ENCODE peak calls at places on chromosome 4, in four cellular contexts. T is K562, L is GM12878, B is HL-60. W is an unnamed sample.

GRCh38 chr4:151810476-151810875 is 49.7 kb upstream of the GATB start:
- DNase-seq in T (no peak), L (no peak), B (no peak), W (no peak)

GRCh38 chr4:55393461-55394320 is 2.1 kb upstream of the TMEM165 start:
- DNase-seq in T (no peak), L (no peak), B (no peak), W (no peak)

GRCh38 chr4:32985256-32985655 is 2265.1 kb downstream of the PCDH7 start:
- DNase-seq in T (no peak), L (no peak), B (no peak), W (no peak)

GRCh38 chr4:1048781-1049590 is 37.6 kb downstream of the FGFRL1 start:
- DNase-seq in T (no peak), L (no peak), B (peak; percentile 59), W (no peak)

GRCh38 chr4:168634276-168634802 is 137.5 kb downstream of the PALLD start:
- DNase-seq in T (no peak), L (no peak), B (no peak), W (no peak)

GRCh38 chr4:106987314-106987713 is 48.8 kb downstream of the DKK2 start:
- DNase-seq in T (no peak), L (no peak), B (no peak), W (no peak)

GRCh38 chr4:10977534-10977933 is 293.0 kb upstream of the CLNK start:
- DNase-seq in T (no peak), L (no peak), B (no peak), W (no peak)

GRCh38 chr4:7742807-7743158 is 196.9 kb downstream of the AFAP1 start:
- DNase-seq in T (no peak), L (no peak), B (no peak), W (no peak)

GRCh38 chr4:168220893-168221292 is 97.7 kb downstream of the DDX60 start:
- DNase-seq in T (no peak), L (no peak), B (no peak), W (no peak)

GRCh38 chr4:123956204-123956603 is 559.6 kb downstream of the SPRY1 start:
- DNase-seq in T (no peak), L (no peak), B (no peak), W (no peak)

GRCh38 chr4:54318904-54319303 is 89.8 kb downstream of the PDGFRA start:
- DNase-seq in T (peak; percentile 53), L (no peak), B (peak; percentile 11), W (peak; percentile 17)

GRCh38 chr4:48005781-48006180 is 10.7 kb downstream of the CNGA1 start:
- DNase-seq in T (no peak), L (no peak), B (no peak), W (no peak)

GRCh38 chr4:98662619-98663225 is 4.3 kb upstream of the TSPAN5 start:
- DNase-seq in T (no peak), L (no peak), B (no peak), W (no peak)

GRCh38 chr4:6473264-6474052 is 1.0 kb upstream of the PPP2R2C start:
- DNase-seq in T (no peak), L (no peak), B (no peak), W (no peak)

GRCh38 chr4:73011629-73011985 is 57.9 kb downstream of the COX18 start:
- DNase-seq in T (no peak), L (no peak), B (no peak), W (no peak)

DNA sequence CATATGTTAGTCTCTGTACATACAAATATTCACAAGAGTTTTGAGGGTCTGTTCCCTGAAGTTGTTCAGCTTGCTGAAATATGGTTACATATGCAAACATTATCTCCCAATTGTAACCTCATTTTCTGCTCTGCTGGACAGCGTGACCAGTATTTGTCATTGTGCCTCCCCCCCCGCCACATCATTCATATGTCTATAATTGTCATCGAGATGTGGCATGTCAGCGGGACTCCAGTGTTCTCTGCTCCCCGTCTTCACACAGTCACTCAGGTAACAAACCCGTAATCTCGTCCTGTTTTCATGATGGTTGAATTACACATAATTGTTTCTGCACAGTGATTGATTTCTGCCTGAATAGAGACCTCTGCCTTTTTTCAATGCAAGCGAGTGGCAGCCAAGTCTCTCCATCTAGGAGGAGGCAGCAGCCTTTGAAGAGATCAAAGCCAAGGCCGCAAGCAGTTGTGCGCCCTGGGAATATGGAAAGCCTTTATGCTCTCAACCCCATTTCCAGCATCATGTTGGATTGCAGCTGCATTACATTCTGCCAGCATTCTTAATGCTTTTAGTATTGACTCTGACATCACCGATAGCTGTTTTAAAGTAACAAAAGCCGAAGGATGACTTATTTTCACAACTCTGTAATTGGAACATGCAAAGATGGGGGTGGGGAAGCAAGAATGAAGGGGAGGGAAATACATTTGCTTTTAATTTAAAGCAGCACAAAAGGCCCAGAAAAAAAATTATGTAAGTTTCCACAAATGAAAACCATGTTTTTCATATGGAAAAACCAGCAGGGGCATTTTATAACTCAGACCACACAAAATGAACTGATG is 27.3 kb downstream of the LEF1 start:
- DNase-seq in T (no peak), L (no peak), B (no peak), W (no peak)
- TF ChIP-seq SPI1 in T (no peak), L (no peak), B (no peak), W (no peak)

GRCh38 chr4:153764611-153765368 is 5.0 kb upstream of the RNF175 start:
- DNase-seq in T (no peak), L (no peak), B (no peak), W (no peak)
- TF ChIP-seq SPI1 in T (no peak), L (no peak), B (no peak), W (no peak)

GRCh38 chr4:30867427-30867826 is 147.3 kb downstream of the PCDH7 start:
- DNase-seq in T (no peak), L (no peak), B (no peak), W (no peak)
- TF ChIP-seq SPI1 in T (no peak), L (no peak), B (no peak), W (no peak)

DNA sequence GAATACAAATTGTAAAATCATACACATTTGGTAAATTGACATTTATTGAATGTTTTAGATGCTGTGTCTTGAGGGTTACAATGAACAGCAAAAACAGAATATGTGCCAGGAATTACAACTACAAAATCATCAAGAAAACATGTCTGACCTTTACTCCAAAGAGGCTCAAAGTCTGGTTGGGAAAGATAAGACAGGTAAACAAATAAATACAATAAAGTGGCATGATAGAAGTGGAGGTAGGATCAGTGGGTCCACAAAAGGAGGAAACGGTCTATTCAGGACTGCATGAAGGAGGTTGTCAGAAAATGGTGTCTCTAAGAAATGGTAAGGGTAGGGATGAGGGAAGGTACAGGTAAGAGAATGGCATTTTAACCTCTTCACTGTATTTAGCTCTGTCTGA is 3.8 kb downstream of the ARHGEF38 start:
- DNase-seq in T (no peak), L (no peak), B (no peak), W (no peak)
- TF ChIP-seq SPI1 in T (no peak), L (no peak), B (no peak), W (no peak)

DNA sequence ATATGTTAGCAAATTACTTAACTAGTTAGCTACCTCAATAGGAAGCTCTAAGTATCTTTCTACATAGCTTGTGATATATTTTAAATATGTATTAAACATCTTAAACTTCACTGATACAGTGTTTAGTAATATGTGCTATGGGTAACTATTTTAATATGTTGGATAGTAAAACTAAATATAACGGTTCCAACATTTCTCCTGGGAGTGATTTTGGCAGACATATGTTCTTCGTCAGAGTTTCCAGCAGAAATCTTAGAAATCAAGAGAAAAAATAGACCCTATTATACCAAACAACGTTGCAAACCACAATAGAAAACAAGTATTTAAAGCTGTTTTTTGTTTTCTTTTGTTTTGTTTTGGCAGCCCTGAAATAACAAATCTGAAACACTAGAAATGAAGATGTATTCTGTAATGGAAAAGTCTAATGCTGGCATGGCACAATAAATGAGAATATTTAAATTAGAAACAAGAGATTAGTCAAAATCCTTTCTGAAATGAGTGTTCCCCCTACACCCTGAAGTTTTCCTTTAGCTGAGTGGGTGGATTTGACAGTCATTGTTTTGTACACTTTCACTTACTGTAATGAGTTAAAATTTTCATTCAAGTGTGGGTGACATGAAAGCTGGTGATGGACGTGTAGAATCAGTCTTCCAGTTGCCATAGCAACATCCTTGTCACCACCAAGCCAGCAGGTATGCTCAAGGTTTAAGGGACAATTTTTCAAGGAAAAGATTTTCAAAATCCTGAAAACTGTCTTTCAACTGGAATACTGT is 233.6 kb downstream of the SCFD2 start:
- DNase-seq in T (no peak), L (no peak), B (no peak), W (no peak)
- TF ChIP-seq SPI1 in T (no peak), L (no peak), B (no peak), W (no peak)

DNA sequence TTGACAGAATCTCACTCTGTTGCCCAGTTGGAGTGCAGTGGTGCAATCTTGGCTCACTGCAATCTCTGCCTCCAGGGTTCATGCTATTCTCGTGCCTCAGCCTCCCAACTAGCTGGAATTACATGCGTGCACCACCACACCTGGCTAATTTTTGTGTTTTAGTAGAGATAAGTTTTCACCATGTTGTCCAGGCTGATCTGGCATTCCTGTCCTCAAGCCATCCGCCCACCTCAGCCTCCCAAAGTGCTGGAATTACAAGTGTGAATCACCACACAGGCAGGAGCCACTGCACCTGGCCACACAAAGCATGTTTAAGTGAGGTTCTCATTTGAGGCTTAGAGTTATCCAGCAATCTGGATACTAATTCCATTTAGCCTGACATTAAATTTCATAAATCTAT is 180.9 kb upstream of the GRID2 start:
- DNase-seq in T (no peak), L (no peak), B (no peak), W (no peak)
- TF ChIP-seq SPI1 in T (no peak), L (no peak), B (no peak), W (no peak)

DNA sequence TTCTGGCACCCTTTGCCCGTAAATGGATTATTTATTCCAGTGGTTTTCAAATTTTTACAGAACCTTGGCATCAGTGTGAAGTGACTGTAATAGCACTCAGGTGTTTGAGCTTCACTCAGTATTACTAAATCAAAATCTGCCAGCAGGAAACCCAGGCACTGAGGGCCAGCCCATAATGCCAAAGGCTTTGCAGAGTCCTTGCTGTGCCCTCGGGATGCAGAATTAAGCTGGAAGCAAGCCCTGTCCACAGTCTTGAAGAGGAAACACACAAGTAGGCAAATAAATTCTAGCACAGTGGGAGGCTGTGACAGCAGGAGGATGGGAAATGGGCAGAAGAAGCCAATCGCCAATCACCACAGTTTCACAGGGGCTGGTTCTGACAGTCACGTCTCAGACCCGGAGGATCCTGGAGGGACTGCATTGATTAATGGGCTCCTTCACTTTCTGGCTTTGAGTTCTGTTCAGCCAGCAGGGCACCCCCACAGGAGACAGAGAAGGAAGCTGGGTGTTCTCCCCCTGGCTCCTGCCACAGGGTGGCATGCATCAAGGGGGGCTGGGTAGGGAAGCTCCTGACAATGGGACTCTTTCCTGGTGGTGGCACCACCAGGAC is 138.8 kb downstream of the MTNR1A start:
- DNase-seq in T (no peak), L (no peak), B (no peak), W (no peak)
- TF ChIP-seq SPI1 in T (no peak), L (no peak), B (no peak), W (no peak)

DNA sequence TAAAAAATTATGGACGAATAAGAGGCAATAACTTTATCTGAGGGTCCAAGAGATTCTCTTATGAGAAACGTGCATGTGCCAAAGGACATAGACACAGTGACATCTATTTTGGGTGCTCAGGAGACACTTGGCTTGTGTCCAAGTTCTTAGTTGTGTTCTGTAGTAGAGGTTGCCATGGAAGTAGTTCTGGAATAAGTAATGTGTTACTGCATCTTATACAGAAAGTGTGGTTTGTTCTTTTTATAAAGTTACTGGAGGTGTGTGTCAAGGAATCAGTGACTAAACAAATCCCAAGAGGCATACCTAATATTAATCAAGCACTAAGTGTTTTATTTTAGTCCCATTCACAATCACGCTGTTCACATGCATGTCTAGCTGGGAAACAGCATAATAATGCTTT is 305.7 kb downstream of the ARHGAP24 start:
- DNase-seq in T (no peak), L (no peak), B (no peak), W (no peak)
- TF ChIP-seq SPI1 in T (no peak), L (no peak), B (no peak), W (no peak)